ENCODE peak calls at places on chromosomes 7 and 10, in four cellular contexts. D is heart left ventricle, N is BJ, C is A549. H is an unnamed sample.

GRCh38 chr7:88500146-88500545 is 193.5 kb upstream of the STEAP4 start:
- DNase-seq in C (no peak), D (no peak), N (no peak), H (no peak)

GRCh38 chr10:43284341-43284910 is 17.6 kb upstream of the RASGEF1A start:
- DNase-seq in D (no peak), C (no peak), N (no peak), H (no peak)

GRCh38 chr10:22174442-22174841 is 43.4 kb downstream of the EBLN1 start:
- DNase-seq in N (no peak), C (no peak), D (no peak), H (no peak)

GRCh38 chr10:98619446-98619845 is 172.7 kb upstream of the HPS1 start:
- DNase-seq in D (no peak), N (no peak), C (no peak), H (no peak)

GRCh38 chr7:20064974-20065862 is 152.0 kb downstream of the MACC1 start:
- DNase-seq in N (no peak), C (no peak), D (no peak), H (no peak)

GRCh38 chr7:85025312-85025756 is 161.5 kb downstream of the SEMA3D start:
- DNase-seq in C (no peak), N (no peak), D (peak; percentile 22), H (peak; percentile 65)

GRCh38 chr10:4354382-4354812 is 471.6 kb upstream of the AKR1E2 start:
- DNase-seq in N (peak; percentile 67), C (peak; percentile 36), D (no peak), H (no peak)

GRCh38 chr10:68142761-68143160 is 33.5 kb downstream of the MYPN start:
- DNase-seq in N (no peak), D (no peak), C (no peak), H (no peak)

GRCh38 chr7:95509199-95509598 is 23.5 kb downstream of the ASB4 start:
- DNase-seq in C (no peak), N (no peak), D (no peak), H (no peak)

GRCh38 chr7:148607151-148607661 is 16.6 kb downstream of the C7orf33 start:
- DNase-seq in D (no peak), N (no peak), C (no peak), H (no peak)

GRCh38 chr7:33334349-33334748 is 205.0 kb downstream of the BBS9 start:
- DNase-seq in D (no peak), C (no peak), N (no peak), H (no peak)

GRCh38 chr7:116495737-116496136 is 3.8 kb upstream of the CAV2 start:
- DNase-seq in D (no peak), N (no peak), C (peak; percentile 26), H (no peak)

GRCh38 chr7:100887186-100887954 is 2.1 kb downstream of the UFSP1 start:
- DNase-seq in D (no peak), N (no peak), C (no peak), H (no peak)

GRCh38 chr10:23338155-23338828 is 6.3 kb downstream of the C10orf67 start:
- DNase-seq in D (no peak), C (no peak), N (no peak), H (peak; percentile 43)

GRCh38 chr10:129332476-129332875 is 134.6 kb upstream of the MGMT start:
- DNase-seq in N (no peak), D (no peak), C (no peak), H (no peak)

GRCh38 chr10:22086730-22087364 is 83.3 kb upstream of the DNAJC1 start:
- DNase-seq in D (peak; percentile 81), N (peak; percentile 28), C (peak; percentile 44), H (peak; percentile 85)

GRCh38 chr10:99172950-99173349 is 62.7 kb downstream of the HPSE2 start:
- DNase-seq in C (no peak), D (no peak), N (no peak), H (no peak)

GRCh38 chr10:2964632-2965296 is 102.6 kb upstream of the PFKP start:
- DNase-seq in N (no peak), D (no peak), C (no peak), H (no peak)

GRCh38 chr10:102835007-102835482 is 2.2 kb downstream of the CYP17A1 start:
- DNase-seq in N (no peak), C (peak; percentile 84), D (peak; percentile 75), H (peak; percentile 64)

GRCh38 chr10:33306756-33307519 is 27.5 kb downstream of the NRP1 start:
- DNase-seq in D (no peak), C (no peak), N (no peak), H (no peak)

GRCh38 chr10:61452655-61453641 is at the start of gene TMEM26:
- DNase-seq in D (peak; percentile 41), N (no peak), C (peak; percentile 31), H (peak; percentile 68)

GRCh38 chr7:1096156-1097119 is 8.5 kb downstream of the GPER1 start:
- DNase-seq in D (no peak), N (no peak), C (no peak), H (peak; percentile 75)

GRCh38 chr10:12839941-12840611 is 161.4 kb downstream of the CCDC3 start:
- DNase-seq in C (no peak), D (no peak), N (no peak), H (no peak)

GRCh38 chr10:26802527-26802926 is 58.2 kb downstream of the ABI1 start:
- DNase-seq in C (no peak), D (no peak), N (no peak), H (no peak)

GRCh38 chr7:82294258-82294855 is 149.2 kb downstream of the CACNA2D1 start:
- DNase-seq in N (no peak), C (no peak), D (no peak), H (no peak)

GRCh38 chr7:31744294-31744874 is 57.4 kb downstream of the PPP1R17 start:
- DNase-seq in N (no peak), C (peak; percentile 44), D (peak; percentile 45), H (peak; percentile 58)

GRCh38 chr10:11472158-11472753 is 139.2 kb downstream of the USP6NL start:
- DNase-seq in D (peak; percentile 46), C (peak; percentile 51), N (no peak), H (peak; percentile 65)

DNA sequence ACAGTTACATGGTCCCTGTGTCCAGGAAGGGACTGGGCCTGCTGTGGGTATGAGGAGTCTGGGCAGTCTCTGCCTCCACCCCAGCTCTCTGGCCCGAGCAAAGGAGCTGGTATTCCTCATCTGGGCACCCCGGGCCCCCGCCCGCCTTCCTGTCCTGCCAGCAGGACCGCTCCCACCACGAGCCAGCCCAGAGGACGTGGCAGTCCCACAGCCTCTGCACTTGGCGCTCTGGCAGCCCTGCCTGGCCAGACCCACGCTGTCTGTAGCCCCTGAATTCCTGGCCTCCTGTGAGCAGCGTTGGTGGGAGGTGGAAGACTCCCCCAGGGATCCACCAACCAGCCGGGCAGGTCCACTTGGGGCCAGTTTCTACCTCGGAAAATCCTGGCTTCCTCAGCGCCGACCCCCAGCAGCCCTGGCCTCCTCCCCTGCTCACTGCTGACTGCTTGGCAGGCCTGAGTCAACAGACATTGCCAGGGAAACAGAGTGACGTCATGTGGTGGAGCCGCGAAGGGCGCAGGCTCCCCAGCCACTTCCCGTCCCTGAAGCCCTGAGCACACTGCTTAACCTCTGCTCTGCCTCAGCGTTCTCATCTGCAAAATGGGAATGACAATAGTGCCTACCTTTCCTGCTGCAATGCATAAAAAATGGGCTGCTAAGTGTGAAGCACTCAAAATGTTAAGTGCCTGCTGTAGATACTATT is 21.6 kb upstream of the LIMK1 start:
- DNase-seq in D (peak; percentile 80), C (peak; percentile 95), N (peak; percentile 58), H (peak; percentile 91)
- H3K4me3 ChIP-seq in D (no peak overlapping the region), C (peak overlapping the region; percentile 29), N (no peak overlapping the region), H (peak overlapping the region; percentile 14)

DNA sequence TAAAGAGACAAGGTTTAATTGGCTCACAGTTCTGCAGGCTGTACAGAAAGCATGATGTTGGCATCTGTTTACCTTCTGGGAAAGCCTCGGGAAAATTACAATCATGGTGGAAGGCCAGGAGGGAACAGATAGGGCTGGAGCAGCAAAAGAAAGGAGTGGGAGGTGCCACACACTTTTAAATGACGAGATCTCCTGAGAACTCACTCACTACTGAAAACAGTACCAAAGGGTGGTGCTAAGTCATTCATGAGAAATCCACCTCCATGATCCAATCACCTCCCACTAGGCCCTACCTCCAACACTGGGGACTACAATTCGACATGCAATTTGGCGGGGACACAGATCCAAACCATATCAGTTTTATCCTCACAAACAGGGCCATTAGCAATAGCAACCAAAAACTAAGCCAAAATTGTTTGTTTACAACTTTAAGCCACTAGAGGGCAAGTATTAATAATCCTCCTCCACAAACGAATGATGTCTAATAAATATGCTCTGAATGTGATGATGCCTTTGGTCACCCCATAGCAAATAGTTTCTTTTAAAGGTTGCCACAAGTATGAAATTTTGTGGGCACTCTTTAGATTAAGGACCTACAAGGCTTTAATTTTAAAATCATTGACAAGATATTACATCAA is 129.2 kb upstream of the NRBF2 start:
- DNase-seq in D (no peak), C (peak; percentile 28), N (no peak), H (no peak)
- TF ChIP-seq CTCF in D (peak; percentile 11), C (peak; percentile 2), N (peak; percentile 23), H (peak; percentile 42)

GRCh38 chr10:124734311-124735166 is 9.6 kb downstream of the FAM53B start:
- DNase-seq in C (no peak), D (no peak), N (no peak), H (no peak)
- H3K4me3 ChIP-seq in C (no peak overlapping the region), D (no peak overlapping the region), N (no peak overlapping the region), H (no peak overlapping the region)

DNA sequence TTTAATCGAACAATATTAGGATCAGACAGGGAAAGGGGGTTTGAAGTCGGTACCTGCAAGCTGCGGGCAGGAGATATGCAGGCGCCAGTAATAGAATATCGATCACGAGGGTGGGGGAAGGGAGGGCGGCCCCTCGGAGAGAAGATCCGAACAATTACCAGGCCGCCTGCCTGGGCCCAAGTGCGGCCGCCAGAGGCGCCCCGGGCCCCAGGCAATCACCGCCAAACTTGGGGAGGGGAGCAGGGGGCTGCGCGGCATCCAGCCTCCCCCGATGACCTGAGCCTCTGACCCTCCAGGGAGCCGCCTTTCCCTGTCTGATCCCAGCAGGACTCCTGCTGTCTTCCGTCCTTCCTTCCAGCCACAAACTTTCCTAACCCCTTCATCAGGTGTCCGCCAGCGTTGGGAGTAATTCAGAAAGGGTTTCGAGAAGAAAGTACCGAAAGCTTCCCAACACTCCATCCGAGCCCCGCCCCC is 1.1 kb downstream of the NKX1-2 start:
- DNase-seq in N (no peak), C (no peak), D (no peak), H (no peak)
- TF ChIP-seq CTCF in N (peak; percentile 8), C (no peak), D (no peak), H (no peak)

H was measured in right lobe of liver.